ENCODE peak calls at places on chromosomes 4 and X, in four cellular contexts. Y, Q, T and B are unnamed samples.

GRCh38 chr4:10185518-10186227 is 69.1 kb upstream of the WDR1 start:
- DNase-seq in Y (no peak), Q (no peak), T (no peak), B (no peak)

GRCh38 chr4:87913871-87914270 is 61.6 kb upstream of the SPP1 start:
- DNase-seq in Y (no peak), Q (no peak), T (no peak), B (no peak)

GRCh38 chr4:37767546-37767945 is 58.9 kb upstream of the PGM2 start:
- DNase-seq in Y (no peak), Q (peak; percentile 66), T (peak; percentile 61), B (no peak)

GRCh38 chrX:41178201-41178600 is 93.0 kb downstream of the USP9X start:
- DNase-seq in Y (no peak), Q (no peak), T (no peak), B (no peak)

GRCh38 chrX:54695231-54695630 is 102.8 kb downstream of the ITIH6 start:
- DNase-seq in Y (no peak), Q (no peak), T (no peak), B (no peak)

GRCh38 chr4:2799971-2800690 is 7.2 kb downstream of the SH3BP2 start:
- DNase-seq in Y (no peak), Q (peak; percentile 50), T (no peak), B (no peak)

GRCh38 chr4:15779336-15779735 is 1.2 kb downstream of the CD38 start:
- DNase-seq in Y (no peak), Q (peak; percentile 53), T (no peak), B (no peak)

GRCh38 chr4:185881427-185881826 is 69.4 kb upstream of the SORBS2 start:
- DNase-seq in Y (no peak), Q (no peak), T (no peak), B (no peak)

GRCh38 chr4:177339794-177340374 is 30.2 kb downstream of the NEIL3 start:
- DNase-seq in Y (no peak), Q (no peak), T (peak; percentile 1), B (no peak)

GRCh38 chr4:22987861-22988260 is 295.1 kb downstream of the GBA3 start:
- DNase-seq in Y (no peak), Q (no peak), T (no peak), B (no peak)

GRCh38 chr4:141134051-141134450 is 782 bp upstream of the RNF150 start:
- DNase-seq in Y (no peak), Q (no peak), T (peak; percentile 2), B (no peak)

GRCh38 chr4:153514001-153514526 is 47.9 kb downstream of the TMEM131L start:
- DNase-seq in Y (no peak), Q (no peak), T (no peak), B (no peak)

GRCh38 chrX:40068048-40068447 is 29.7 kb downstream of the BCOR start:
- DNase-seq in Y (no peak), Q (no peak), T (no peak), B (no peak)

GRCh38 chr4:172868271-172868670 is 300.3 kb upstream of the GALNT7 start:
- DNase-seq in Y (no peak), Q (no peak), T (no peak), B (no peak)

GRCh38 chr4:8351931-8352367 is 82.4 kb downstream of the HTRA3 start:
- DNase-seq in Y (no peak), Q (no peak), T (no peak), B (no peak)

GRCh38 chr4:25172964-25173917 is 13.0 kb upstream of the SEPSECS start:
- DNase-seq in Y (no peak), Q (no peak), T (no peak), B (no peak)

GRCh38 chrX:19193584-19193983 is 71.3 kb upstream of the ADGRG2 start:
- DNase-seq in Y (no peak), Q (no peak), T (no peak), B (no peak)

GRCh38 chr4:102114118-102114630 is 231.1 kb downstream of the SLC39A8 start:
- DNase-seq in Y (no peak), Q (no peak), T (no peak), B (no peak)

GRCh38 chrX:142089193-142089592 is 115.9 kb downstream of the MAGEC2 start:
- DNase-seq in Y (no peak), Q (no peak), T (no peak), B (no peak)

GRCh38 chr4:73453701-73454005 is 17.6 kb downstream of the AFP start:
- DNase-seq in Y (no peak), Q (no peak), T (no peak), B (no peak)

GRCh38 chrX:100410901-100411801 is 1.1 kb upstream of the PCDH19 start:
- DNase-seq in Y (no peak), Q (no peak), T (no peak), B (no peak)

GRCh38 chr4:158535130-158535614 is 13.5 kb downstream of the RXFP1 start:
- DNase-seq in Y (no peak), Q (no peak), T (no peak), B (no peak)

GRCh38 chrX:9566150-9566621 is 101.3 kb downstream of the TBL1X start:
- DNase-seq in Y (no peak), Q (peak; percentile 44), T (no peak), B (no peak)

GRCh38 chr4:74284074-74284473 is 24.2 kb upstream of the EPGN start:
- DNase-seq in Y (no peak), Q (no peak), T (no peak), B (no peak)

GRCh38 chr4:104860227-104861123 is 286.2 kb upstream of the TET2 start:
- DNase-seq in Y (peak; percentile 13), Q (no peak), T (peak; percentile 47), B (peak; percentile 37)

GRCh38 chrX:134460861-134461218 is 875 bp downstream of the HPRT1 start:
- DNase-seq in Y (no peak), Q (no peak), T (no peak), B (no peak)

GRCh38 chrX:136215559-136215958 is 35.6 kb downstream of the MAP7D3 start:
- DNase-seq in Y (no peak), Q (no peak), T (no peak), B (no peak)

GRCh38 chrX:21581479-21581878 is 76.7 kb downstream of the KLHL34 start:
- DNase-seq in Y (no peak), Q (no peak), T (no peak), B (no peak)

GRCh38 chrX:1587161-1587560 is 4.2 kb upstream of the AKAP17A start:
- DNase-seq in Y (no peak), Q (no peak), T (no peak), B (no peak)

GRCh38 chrX:57172544-57172943 is 35.3 kb upstream of the SPIN2A start:
- DNase-seq in Y (no peak), Q (peak; percentile 31), T (no peak), B (no peak)

GRCh38 chr4:45442466-45442865 is 681.4 kb downstream of the GABRG1 start:
- DNase-seq in Y (no peak), Q (no peak), T (no peak), B (no peak)

GRCh38 chr4:163273203-163273602 is 59.2 kb downstream of the NPY1R start:
- DNase-seq in Y (no peak), Q (no peak), T (no peak), B (no peak)